ENCODE peak calls at places on chromosomes 16 and 17, in eight cellular contexts. F is Panc1, Z is spleen, T is HL-60, O is endothelial cell of umbilical vein, W is GM12892, K is stomach, B is upper lobe of left lung. M is an unnamed sample.

GRCh38 chr17:13581925-13582324 is 19.8 kb downstream of the HS3ST3A1 start:
- DNase-seq in K (no peak), O (no peak), Z (no peak), T (no peak), W (no peak), B (no peak), F (no peak), M (no peak)

GRCh38 chr17:73268582-73269328 is 7.1 kb upstream of the CPSF4L start:
- DNase-seq in Z (no peak), W (no peak), O (no peak), B (peak), K (no peak), F (no peak), T (peak), M (no peak)

GRCh38 chr16:351804-352520 is 561 bp downstream of the AXIN1 start:
- DNase-seq in F (no peak), O (no peak), B (peak), K (no peak), T (no peak), W (no peak), Z (peak), M (no peak)

GRCh38 chr16:22141746-22142145 is 20.6 kb upstream of the SDR42E2 start:
- DNase-seq in K (no peak), F (no peak), Z (no peak), W (no peak), O (peak), T (no peak), B (no peak), M (no peak)

GRCh38 chr16:728131-728889 is 1.4 kb downstream of the HAGHL start:
- DNase-seq in Z (peak), B (peak), K (peak), F (no peak), T (peak), O (peak), W (peak), M (peak)

GRCh38 chr17:79424471-79425185 is 186.2 kb downstream of the RBFOX3 start:
- DNase-seq in B (peak), T (no peak), F (no peak), Z (no peak), K (no peak), O (no peak), W (no peak), M (no peak)

GRCh38 chr16:9260665-9261064 is 169.2 kb downstream of the HAPSTR1 start:
- DNase-seq in T (no peak), W (no peak), O (no peak), Z (no peak), F (no peak), K (peak), B (no peak), M (no peak)

GRCh38 chr17:80605326-80606066 is 60.9 kb downstream of the RPTOR start:
- DNase-seq in Z (no peak), K (no peak), T (peak), F (peak), O (no peak), B (no peak), W (peak), M (no peak)

GRCh38 chr17:41595585-41595984 is 8.9 kb upstream of the KRT14 start:
- DNase-seq in O (no peak), K (no peak), W (no peak), B (no peak), T (no peak), Z (no peak), F (no peak), M (no peak)

GRCh38 chr17:50903604-50904521 is 37.7 kb upstream of the TOB1 start:
- DNase-seq in K (no peak), O (no peak), Z (no peak), F (no peak), W (no peak), T (no peak), B (no peak), M (no peak)

GRCh38 chr17:42521666-42522262 is 14.3 kb upstream of the NAGLU start:
- DNase-seq in F (no peak), W (no peak), T (no peak), Z (peak), K (no peak), B (no peak), O (no peak), M (no peak)

GRCh38 chr16:22624038-22624656 is 113.5 kb downstream of the NPIPB5 start:
- DNase-seq in B (peak), K (no peak), W (no peak), O (no peak), Z (no peak), F (no peak), T (no peak), M (no peak)

GRCh38 chr16:8998114-8998513 is 34.4 kb upstream of the USP7 start:
- DNase-seq in O (no peak), F (no peak), K (no peak), B (no peak), W (no peak), Z (no peak), T (no peak), M (no peak)

GRCh38 chr17:77400445-77400870 is 259.7 kb downstream of the SEC14L1 start:
- DNase-seq in W (peak), B (no peak), F (no peak), O (peak), Z (peak), K (peak), T (peak), M (no peak)

GRCh38 chr16:5845046-5845445 is 747.5 kb upstream of the EEF2KMT start:
- DNase-seq in W (no peak), B (no peak), T (no peak), Z (no peak), K (no peak), F (no peak), O (no peak), M (no peak)

GRCh38 chr17:47949197-47949759 is 7.9 kb downstream of the PNPO start:
- DNase-seq in O (peak), F (no peak), B (peak), W (peak), T (peak), Z (peak), K (peak), M (peak)

GRCh38 chr17:45241315-45242011 is 19.8 kb downstream of the FMNL1 start:
- DNase-seq in F (no peak), W (no peak), Z (no peak), O (no peak), T (no peak), B (peak), K (peak), M (peak)

GRCh38 chr16:26992661-26993365 is 73.9 kb upstream of the C16orf82 start:
- DNase-seq in K (no peak), F (no peak), T (no peak), O (no peak), Z (no peak), B (no peak), W (no peak), M (no peak)

GRCh38 chr16:3770530-3770929 is 53.2 kb upstream of the TRAP1 start:
- DNase-seq in W (no peak), O (no peak), T (no peak), Z (no peak), B (peak), K (no peak), F (no peak), M (no peak)

GRCh38 chr16:75208861-75209505 is 2.0 kb upstream of the CTRB2 start:
- DNase-seq in W (no peak), F (no peak), Z (no peak), O (no peak), T (no peak), B (peak), K (no peak), M (no peak)

GRCh38 chr16:79176987-79177386 is 423.6 kb downstream of the MAF start:
- DNase-seq in Z (no peak), B (no peak), F (no peak), K (no peak), T (peak), W (no peak), O (no peak), M (no peak)

GRCh38 chr17:58005031-58005727 is 1.9 kb downstream of the SRSF1 start:
- DNase-seq in O (no peak), K (no peak), Z (no peak), B (no peak), W (no peak), T (peak), F (no peak), M (no peak)

GRCh38 chr17:74085434-74085833 is 118.0 kb upstream of the RPL38 start:
- DNase-seq in W (no peak), B (no peak), O (no peak), K (no peak), T (no peak), F (no peak), Z (no peak), M (no peak)

GRCh38 chr17:8889458-8890210 is 22.2 kb upstream of the PIK3R6 start:
- DNase-seq in W (no peak), K (no peak), T (no peak), O (no peak), Z (no peak), B (no peak), F (no peak), M (no peak)

GRCh38 chr17:37701424-37702020 is 43.3 kb downstream of the HNF1B start:
- DNase-seq in K (peak), W (peak), F (no peak), O (peak), Z (no peak), B (no peak), T (peak), M (no peak)

GRCh38 chr17:32483451-32484019 is 3.3 kb upstream of the CDK5R1 start:
- DNase-seq in T (peak), Z (peak), B (peak), F (peak), O (peak), W (no peak), K (peak), M (peak)

GRCh38 chr17:5708344-5708743 is 124.0 kb upstream of the NLRP1 start:
- DNase-seq in T (no peak), K (no peak), F (no peak), Z (no peak), W (no peak), O (no peak), B (no peak), M (no peak)

GRCh38 chr17:1122681-1123396 is 56.9 kb downstream of the ABR start:
- DNase-seq in F (no peak), T (peak), K (peak), W (peak), O (peak), Z (peak), B (no peak), M (peak)

GRCh38 chr17:32831627-32832243 is 45.2 kb downstream of the MYO1D start:
- DNase-seq in O (no peak), K (no peak), Z (no peak), W (no peak), T (no peak), B (no peak), F (no peak), M (no peak)

GRCh38 chr16:68116256-68116853 is 31.2 kb downstream of the NFATC3 start:
- DNase-seq in W (no peak), Z (no peak), T (peak), O (peak), K (no peak), B (no peak), F (peak), M (no peak)

GRCh38 chr17:6327007-6327406 is 107.9 kb downstream of the AIPL1 start:
- DNase-seq in O (peak), F (no peak), K (no peak), T (no peak), B (no peak), Z (peak), W (no peak), M (no peak)

GRCh38 chr17:41523225-41523593 is 4.5 kb upstream of the KRT15 start:
- DNase-seq in K (no peak), W (no peak), B (no peak), O (no peak), T (no peak), F (no peak), Z (no peak), M (no peak)

GRCh38 chr16:2371421-2371820 is 30.9 kb upstream of the ABCA3 start:
- DNase-seq in W (no peak), F (no peak), Z (no peak), T (no peak), O (peak), B (no peak), K (no peak), M (no peak)

DNA sequence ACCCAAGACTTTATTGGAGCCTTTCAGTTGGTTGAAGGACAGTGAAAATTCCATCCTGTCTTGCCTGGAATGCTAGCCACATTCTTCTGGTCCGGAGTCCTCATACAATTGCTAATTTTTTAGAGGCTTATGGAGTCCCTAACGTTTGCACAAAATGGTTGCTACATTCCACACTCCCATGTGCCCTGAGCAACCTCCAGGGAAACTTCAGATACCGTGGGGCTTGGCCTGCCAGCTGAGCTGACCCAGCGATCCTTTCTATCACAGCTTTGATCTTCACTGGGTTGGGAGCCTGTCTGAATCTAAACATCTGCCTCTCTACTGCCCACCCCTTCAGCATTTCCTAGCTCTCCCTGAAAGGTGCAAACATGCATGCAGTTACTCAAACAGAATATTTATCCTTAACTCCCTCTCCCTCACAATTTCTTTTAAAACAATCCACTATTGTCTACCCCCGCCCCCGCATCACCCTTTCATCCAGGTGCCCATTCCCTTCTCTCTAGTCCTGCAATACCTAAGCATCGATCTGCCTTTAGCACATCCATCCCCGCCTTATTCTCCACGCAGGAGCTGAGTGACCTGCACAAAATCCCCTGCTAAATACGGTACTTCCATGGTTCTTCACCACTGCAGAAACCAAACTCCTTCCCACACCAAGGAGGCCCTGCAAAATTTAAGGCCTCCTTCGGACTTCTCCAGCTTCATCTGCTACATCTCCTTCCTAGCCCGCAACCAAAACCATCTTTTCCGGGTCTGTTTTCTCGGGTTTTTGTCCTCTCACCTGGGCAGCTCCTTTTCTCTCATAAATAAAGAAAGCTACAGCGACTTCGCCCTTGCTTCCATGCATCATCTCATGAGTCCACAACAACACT is 795 bp upstream of the GAN start:
- DNase-seq in K (no peak), W (no peak), Z (no peak), O (no peak), B (no peak), T (no peak), F (no peak), M (no peak)
- TF ChIP-seq POLR2AphosphoS5 in K (no peak), W (no peak), Z (no peak), O (no peak), B (no peak), T (no peak), F (no peak), M (no peak)

GRCh38 chr16:84259691-84260090 is 19.9 kb upstream of the KCNG4 start:
- DNase-seq in F (no peak), B (no peak), Z (no peak), O (no peak), K (no peak), W (no peak), T (no peak), M (no peak)

GRCh38 chr16:84260766-84261165 is 21.0 kb upstream of the KCNG4 start:
- DNase-seq in T (no peak), W (no peak), F (no peak), B (peak), Z (no peak), O (no peak), K (no peak), M (no peak)

GRCh38 chr16:84267380-84267779 is 27.3 kb upstream of the WFDC1 start:
- DNase-seq in K (no peak), F (no peak), O (no peak), T (no peak), Z (no peak), B (no peak), W (no peak), M (no peak)

GRCh38 chr16:84266451-84266850 is 26.6 kb upstream of the KCNG4 start:
- DNase-seq in K (no peak), T (peak), O (peak), Z (no peak), F (no peak), W (peak), B (no peak), M (no peak)

GRCh38 chr16:84262939-84263338 is 23.1 kb upstream of the KCNG4 start:
- DNase-seq in B (no peak), Z (no peak), O (no peak), W (no peak), F (no peak), T (no peak), K (no peak), M (no peak)
- TF ChIP-seq POLR2AphosphoS5 in B (no peak), Z (no peak), O (no peak), W (no peak), F (no peak), T (no peak), K (no peak), M (no peak)

GRCh38 chr17:2392252-2393183 is 8.3 kb downstream of the MNT start:
- DNase-seq in O (peak), B (peak), K (peak), T (peak), Z (peak), W (peak), F (no peak), M (peak)
- TF ChIP-seq POLR2AphosphoS5 in O (peak), B (peak), K (peak), T (no peak), Z (peak), W (peak), F (peak), M (peak)

GRCh38 chr16:85187447-85187846 is 75.2 kb upstream of the CIBAR2 start:
- DNase-seq in O (no peak), B (no peak), T (no peak), W (no peak), F (no peak), Z (no peak), K (no peak), M (no peak)
- TF ChIP-seq POLR2AphosphoS5 in O (no peak), B (no peak), T (no peak), W (no peak), F (no peak), Z (no peak), K (no peak), M (no peak)

GRCh38 chr17:11140501-11140900 is 100.5 kb upstream of the SHISA6 start:
- DNase-seq in W (no peak), B (no peak), T (no peak), F (no peak), O (no peak), K (no peak), Z (no peak), M (peak)

GRCh38 chr17:11142231-11142630 is 98.8 kb upstream of the SHISA6 start:
- DNase-seq in K (no peak), F (no peak), T (no peak), Z (no peak), W (no peak), O (no peak), B (no peak), M (no peak)

GRCh38 chr17:11135819-11136218 is 105.2 kb upstream of the SHISA6 start:
- DNase-seq in W (no peak), O (no peak), K (no peak), F (no peak), Z (no peak), B (no peak), T (no peak), M (no peak)

GRCh38 chr17:11144358-11145233 is 96.4 kb upstream of the SHISA6 start:
- DNase-seq in B (no peak), K (peak), Z (no peak), O (no peak), W (no peak), F (peak), T (peak), M (peak)

GRCh38 chr17:11140028-11140427 is 101.0 kb upstream of the SHISA6 start:
- DNase-seq in K (no peak), B (no peak), F (no peak), W (no peak), T (no peak), O (no peak), Z (no peak), M (peak)
- TF ChIP-seq POLR2AphosphoS5 in K (no peak), B (no peak), F (no peak), W (no peak), T (no peak), O (no peak), Z (no peak), M (no peak)

DNA sequence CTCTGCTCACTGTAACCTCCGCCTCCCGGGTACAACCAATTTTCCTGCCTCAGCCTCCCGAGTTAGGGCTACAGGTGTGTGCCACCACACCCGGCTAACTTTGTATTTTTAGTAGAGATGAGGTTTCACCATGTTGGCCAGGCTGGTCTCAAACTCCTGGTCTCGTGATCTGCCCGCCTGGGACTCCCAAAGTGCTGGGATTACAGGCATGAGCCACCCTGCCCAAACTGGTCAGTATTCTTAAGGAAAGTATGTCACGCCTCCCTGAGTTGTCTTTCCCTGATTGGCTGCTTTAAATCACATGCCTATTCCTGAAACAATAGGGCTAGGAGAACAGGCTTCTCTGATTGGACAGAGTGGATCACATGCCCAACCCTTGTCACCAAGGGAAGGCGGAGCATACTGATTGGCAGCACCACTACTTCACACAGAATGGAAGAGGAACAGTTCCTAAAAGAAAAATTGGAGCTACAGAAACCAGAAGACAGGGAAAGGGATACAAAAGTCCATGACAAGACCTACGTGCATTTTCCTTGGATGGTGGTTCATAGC is 17.6 kb upstream of the CYB5B start:
- DNase-seq in T (no peak), B (no peak), Z (no peak), F (no peak), K (no peak), O (no peak), W (no peak), M (no peak)
- TF ChIP-seq POLR2AphosphoS5 in T (no peak), B (no peak), Z (no peak), F (no peak), K (no peak), O (no peak), W (no peak), M (no peak)

DNA sequence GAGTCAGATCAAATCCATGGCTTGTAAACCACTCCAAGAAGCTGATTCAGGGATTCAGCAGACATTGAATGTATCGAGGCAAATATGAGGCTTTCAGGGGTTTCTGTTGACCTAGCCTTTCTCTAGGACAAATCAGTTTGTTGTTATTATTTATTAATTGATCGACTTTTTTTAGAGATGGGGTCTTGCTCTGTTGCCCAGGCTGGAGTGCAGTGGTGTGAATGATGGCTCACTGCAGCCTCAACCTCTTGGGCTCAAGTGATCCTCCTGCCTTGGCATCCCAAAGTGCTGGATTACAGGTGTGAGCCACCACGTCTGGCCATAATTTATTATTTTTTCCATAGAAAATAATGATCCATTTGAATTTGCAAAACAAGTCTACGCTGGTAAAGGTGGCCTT is 27.0 kb downstream of the LAT start:
- DNase-seq in B (no peak), W (no peak), F (no peak), K (no peak), O (no peak), T (no peak), Z (no peak), M (no peak)
- TF ChIP-seq POLR2AphosphoS5 in B (no peak), W (no peak), F (no peak), K (no peak), O (no peak), T (no peak), Z (no peak), M (no peak)

DNA sequence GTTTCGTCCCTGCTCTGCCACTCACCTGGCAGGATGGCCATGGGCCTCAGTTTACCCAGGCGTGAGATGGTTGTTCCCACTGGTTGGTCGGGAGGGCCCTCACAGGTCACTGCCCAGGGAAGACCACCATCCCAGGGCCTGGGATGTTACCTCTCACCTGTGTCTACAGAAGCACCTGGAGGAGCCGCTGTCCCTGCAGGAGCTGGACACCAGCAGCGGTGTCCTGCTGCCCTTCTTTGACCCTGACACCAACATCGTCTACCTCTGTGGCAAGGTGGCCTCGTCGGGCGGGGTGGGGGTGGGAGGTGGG is 4.1 kb downstream of the CORO1A start:
- DNase-seq in K (no peak), T (no peak), F (no peak), O (no peak), Z (no peak), W (no peak), B (no peak), M (no peak)
- TF ChIP-seq POLR2AphosphoS5 in K (no peak), T (no peak), F (no peak), O (no peak), Z (no peak), W (no peak), B (no peak), M (no peak)

GRCh38 chr17:49191917-49192741 is 18.2 kb downstream of the GNGT2 start:
- DNase-seq in K (peak), T (peak), B (peak), F (peak), Z (peak), O (peak), W (peak), M (peak)
- TF ChIP-seq POLR2AphosphoS5 in K (peak), T (peak), B (peak), F (peak), Z (peak), O (peak), W (no peak), M (peak)

M was measured in prostate gland.